ENCODE peak calls at places on chromosomes 6 and 20, in five cellular contexts. M is mesendoderm, Y is skeletal muscle cell, E is fibroblast of villous mesenchyme, W is fibroblast of mammary gland. J is an unnamed sample.
A peak's percentile ranks its signal among the peaks of the same experiment; 100 is the strongest.

GRCh38 chr6:31175961-31176360 is 5.5 kb upstream of the POU5F1 start:
- DNase-seq in W (peak; percentile 68), E (peak; percentile 54), M (peak; percentile 57), Y (peak; percentile 22), J (no peak)

GRCh38 chr6:34951741-34952140 is 62.7 kb downstream of the ANKS1A start:
- DNase-seq in Y (no peak), E (no peak), W (no peak), M (peak; percentile 70), J (no peak)

GRCh38 chr6:84065718-84066290 is 32.2 kb downstream of the MRAP2 start:
- DNase-seq in Y (peak; percentile 46), W (peak; percentile 68), E (no peak), M (no peak), J (peak; percentile 69)

GRCh38 chr20:5528719-5529256 is 212.0 kb upstream of the PROKR2 start:
- DNase-seq in M (peak; percentile 85), E (peak; percentile 90), W (peak; percentile 93), Y (peak; percentile 59), J (peak; percentile 85)

GRCh38 chr6:31727717-31728671 is 1.1 kb downstream of the DDAH2 start:
- DNase-seq in Y (no peak), M (no peak), W (no peak), E (no peak), J (no peak)

GRCh38 chr6:30818426-30818841 is 65.9 kb upstream of the DDR1 start:
- DNase-seq in E (peak; percentile 91), W (peak; percentile 88), M (no peak), Y (peak; percentile 69), J (no peak)

GRCh38 chr6:60643870-60644269 is 1642.2 kb downstream of the KHDRBS2 start:
- DNase-seq in M (peak; percentile 11), W (no peak), Y (no peak), E (no peak), J (no peak)

GRCh38 chr20:5531318-5532081 is 214.7 kb upstream of the PROKR2 start:
- DNase-seq in Y (peak; percentile 54), W (peak; percentile 71), E (peak; percentile 76), M (no peak), J (no peak)

GRCh38 chr6:142416179-142416578 is 114.4 kb downstream of the ADGRG6 start:
- DNase-seq in M (peak; percentile 61), Y (peak; percentile 95), W (peak; percentile 96), E (peak; percentile 89), J (no peak)

GRCh38 chr6:134956676-134957075 is 6.8 kb upstream of the ALDH8A1 start:
- DNase-seq in W (no peak), Y (no peak), E (no peak), M (no peak), J (no peak)

GRCh38 chr6:113318553-113318952 is 538.6 kb upstream of the MARCKS start:
- DNase-seq in Y (no peak), W (no peak), E (no peak), M (no peak), J (no peak)

GRCh38 chr6:66568271-66568670 is 861.2 kb upstream of the EYS start:
- DNase-seq in Y (no peak), W (no peak), E (no peak), M (peak; percentile 44), J (no peak)

GRCh38 chr6:45310118-45310788 is 17.9 kb upstream of the RUNX2 start:
- DNase-seq in M (peak; percentile 68), Y (no peak), W (no peak), E (no peak), J (no peak)

GRCh38 chr6:139029470-139030210 is 1.1 kb downstream of the ABRACL start:
- DNase-seq in W (peak; percentile 57), M (peak; percentile 52), E (peak; percentile 73), Y (no peak), J (peak; percentile 80)

GRCh38 chr6:46234700-46235099 is 63.9 kb upstream of the ENPP5 start:
- DNase-seq in E (no peak), W (no peak), Y (no peak), M (no peak), J (no peak)

GRCh38 chr6:23003671-23004598 is 434.6 kb downstream of the HDGFL1 start:
- DNase-seq in E (peak; percentile 99), Y (peak; percentile 94), W (peak; percentile 97), M (no peak), J (no peak)

GRCh38 chr6:77231438-77232305 is 231.6 kb downstream of the HTR1B start:
- DNase-seq in M (peak; percentile 39), Y (no peak), E (no peak), W (peak; percentile 4), J (no peak)

GRCh38 chr6:138406443-138406842 is 2.4 kb downstream of the HEBP2 start:
- DNase-seq in M (no peak), Y (no peak), E (no peak), W (no peak), J (no peak)

GRCh38 chr6:154122195-154122925 is 83.3 kb downstream of the OPRM1 start:
- DNase-seq in Y (no peak), M (no peak), E (no peak), W (no peak), J (no peak)

GRCh38 chr20:49345538-49345937 is 67.7 kb upstream of the ZNFX1 start:
- DNase-seq in M (peak; percentile 47), W (peak; percentile 47), Y (no peak), E (no peak), J (peak; percentile 70)

GRCh38 chr6:167292301-167293087 is 1.4 kb downstream of the UNC93A start:
- DNase-seq in W (no peak), Y (no peak), M (peak; percentile 46), E (no peak), J (no peak)

GRCh38 chr6:81026041-81026553 is 726.4 kb downstream of the TENT5A start:
- DNase-seq in Y (no peak), E (no peak), M (no peak), W (no peak), J (no peak)

GRCh38 chr20:33984320-33984719 is 9.4 kb upstream of the RALY start:
- DNase-seq in M (no peak), E (no peak), W (no peak), Y (no peak), J (no peak)

GRCh38 chr6:31879901-31880300 is 1.1 kb upstream of the SLC44A4 start:
- DNase-seq in Y (no peak), W (no peak), E (no peak), M (no peak), J (no peak)

GRCh38 chr20:24991897-24992419 is 593 bp downstream of the APMAP start:
- DNase-seq in W (no peak), Y (no peak), E (peak; percentile 19), M (peak; percentile 30), J (peak; percentile 65)

GRCh38 chr20:14992071-14992654 is 654.8 kb upstream of the FLRT3 start:
- DNase-seq in W (peak; percentile 64), Y (peak; percentile 50), E (peak; percentile 24), M (no peak), J (no peak)

GRCh38 chr6:52531396-52531795 is 45.5 kb downstream of the TRAM2 start:
- DNase-seq in Y (no peak), M (no peak), E (no peak), W (no peak), J (no peak)

DNA sequence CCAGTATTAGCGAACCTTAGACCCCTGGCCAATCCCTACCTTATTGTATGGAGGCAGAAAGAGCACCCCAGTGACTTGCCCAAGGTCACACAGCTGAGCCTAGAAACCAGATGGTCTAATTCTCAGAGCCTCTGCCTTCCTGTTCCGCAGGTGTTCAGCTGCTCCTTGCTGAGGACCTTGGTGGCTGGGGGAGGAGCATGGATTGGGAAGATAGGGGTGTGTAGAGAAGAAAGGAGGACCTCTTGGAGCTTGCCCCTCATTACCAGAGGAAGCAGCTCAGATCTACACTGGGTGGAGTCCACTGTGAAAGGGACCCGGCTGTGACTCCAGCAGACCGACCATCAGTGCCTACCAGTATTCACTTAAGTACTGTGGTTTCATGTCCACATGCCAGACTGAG is 15.2 kb downstream of the FOXP4 start:
- DNase-seq in E (no peak), M (no peak), W (no peak), Y (no peak), J (no peak)
- H3K4me3 ChIP-seq in E (no peak overlapping the region), M (no peak overlapping the region), W (no peak overlapping the region), Y (no peak overlapping the region), J (no peak overlapping the region)

DNA sequence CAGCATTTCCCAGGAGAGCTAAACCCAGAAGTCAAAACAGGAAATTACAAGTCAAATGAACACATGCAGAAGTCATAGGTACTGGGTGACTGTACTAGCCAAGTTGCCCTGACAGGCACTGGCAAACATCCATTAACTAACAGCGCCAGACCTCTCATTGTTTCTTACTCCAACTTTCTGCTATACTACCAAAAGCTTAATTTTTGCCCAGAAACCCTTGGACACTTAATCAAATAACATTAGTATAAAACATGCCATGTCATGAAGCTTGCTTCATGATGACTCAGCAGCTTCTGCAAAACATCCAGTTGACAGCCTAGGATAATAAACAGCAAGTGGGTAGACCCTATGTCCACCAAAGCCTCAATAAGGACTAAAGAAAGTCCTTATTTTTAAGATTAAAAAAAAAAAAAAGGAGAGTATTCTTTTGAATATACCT is 3.5 kb downstream of the NUP153 start:
- DNase-seq in W (peak; percentile 97), E (peak; percentile 90), Y (peak; percentile 64), M (no peak), J (no peak)
- H3K4me3 ChIP-seq in W (no peak overlapping the region), E (peak overlapping the region; percentile 36), Y (no peak overlapping the region), M (no peak overlapping the region), J (no peak overlapping the region)

GRCh38 chr20:38301283-38301682 is 2.7 kb upstream of the BPI start:
- DNase-seq in Y (no peak), W (no peak), M (no peak), E (no peak), J (no peak)

GRCh38 chr20:38305541-38305940 is 1.6 kb downstream of the BPI start:
- DNase-seq in M (no peak), W (no peak), Y (no peak), E (no peak), J (no peak)

GRCh38 chr20:38302721-38303120 is 1.2 kb upstream of the BPI start:
- DNase-seq in E (no peak), W (no peak), Y (no peak), M (no peak), J (no peak)

GRCh38 chr20:38304845-38305447 is 990 bp downstream of the BPI start:
- DNase-seq in E (peak; percentile 34), Y (no peak), W (peak; percentile 44), M (peak; percentile 53), J (no peak)

DNA sequence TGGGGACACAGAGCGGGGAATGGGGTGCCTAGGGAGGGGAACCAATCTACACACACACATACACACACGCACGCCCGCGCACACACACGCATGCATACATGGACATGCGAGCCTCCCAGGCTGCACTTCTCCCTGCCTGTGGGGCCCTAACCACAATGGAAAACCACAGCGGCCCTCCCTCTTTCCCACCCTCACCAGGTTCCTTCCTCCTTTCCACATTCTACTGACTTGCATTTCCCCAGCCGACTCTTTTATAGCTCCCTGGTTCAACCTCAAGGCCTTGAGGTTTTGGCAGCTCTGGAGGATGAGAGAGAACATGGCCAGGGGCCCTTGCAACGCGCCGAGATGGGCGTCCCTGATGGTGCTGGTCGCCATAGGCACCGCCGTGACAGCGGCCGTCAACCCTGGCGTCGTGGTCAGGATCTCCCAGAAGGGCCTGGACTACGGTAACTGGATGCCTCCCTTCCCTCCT is at the start of gene BPI:
- DNase-seq in M (no peak), W (no peak), Y (peak; percentile 62), E (no peak), J (no peak)
- H3K4me3 ChIP-seq in M (no peak within 1 kb of the TSS), W (no peak within 1 kb of the TSS), Y (no peak within 1 kb of the TSS), E (no peak within 1 kb of the TSS), J (no peak within 1 kb of the TSS)

DNA sequence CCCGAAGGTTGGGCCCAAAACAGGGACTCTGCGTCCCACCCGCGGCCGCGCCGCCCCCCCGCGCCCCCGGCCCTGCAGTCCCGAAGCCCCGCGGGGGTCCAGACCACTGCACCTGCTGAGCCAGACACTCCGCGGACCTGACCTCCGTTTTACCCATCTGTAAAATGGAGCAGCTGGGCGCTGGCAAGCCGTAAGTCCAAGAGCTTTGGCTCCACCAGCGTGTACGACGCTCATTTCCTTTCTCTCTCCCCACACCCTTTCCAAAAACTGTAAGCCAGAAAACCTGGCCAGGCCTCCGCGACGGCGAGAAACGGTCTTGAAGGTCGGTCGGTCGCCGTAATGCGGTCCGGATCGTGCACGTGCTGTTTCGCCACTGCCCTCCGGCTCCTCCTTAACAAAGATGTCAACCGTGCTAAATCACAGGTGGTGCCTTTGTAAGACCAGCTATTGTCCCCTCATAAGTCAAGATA is 7.8 kb upstream of the NR2E1 start:
- DNase-seq in E (no peak), M (no peak), Y (no peak), W (no peak), J (peak; percentile 58)
- H3K4me3 ChIP-seq in E (no peak overlapping the region), M (no peak overlapping the region), Y (no peak overlapping the region), W (no peak overlapping the region), J (peak overlapping the region; percentile 41)